ENCODE peak calls at places on chromosomes 12 and 14, in nine cellular contexts. One of them, this sample, is unnamed.

GRCh38 chr12:78494911-78495310 is 369.7 kb upstream of the SYT1 start:
- DNase-seq in ACHN: no peak
- DNase-seq in stimulated activated CD4-positive, alpha-beta T cell treated with anti-CD3 and anti-CD28 coated beads, Interleukin-15, amount 100 ng/mL, for 48 hours: no peak
- DNase-seq in right lobe of liver: no peak
- DNase-seq in activated T-cell treated with anti-CD3 and anti-CD28 coated beads for 1 hour: no peak
- DNase-seq in posterior cingulate gyrus: no peak
- DNase-seq in NCI-H1092 treated with DMSO at 0.1 percent for 48 hours: no peak
- DNase-seq in T-cell: no peak
- DNase-seq in neural progenitor cell: no peak
- DNase-seq in this sample: peak

GRCh38 chr14:73634333-73634833 is 10.4 kb upstream of the DNAL1 start:
- DNase-seq in ACHN: peak
- DNase-seq in stimulated activated CD4-positive, alpha-beta T cell treated with anti-CD3 and anti-CD28 coated beads, Interleukin-15, amount 100 ng/mL, for 48 hours: no peak
- DNase-seq in right lobe of liver: no peak
- DNase-seq in activated T-cell treated with anti-CD3 and anti-CD28 coated beads for 1 hour: no peak
- DNase-seq in posterior cingulate gyrus: peak
- DNase-seq in NCI-H1092 treated with DMSO at 0.1 percent for 48 hours: peak
- DNase-seq in T-cell: no peak
- DNase-seq in neural progenitor cell: peak
- DNase-seq in this sample: no peak

GRCh38 chr12:130632582-130633174 is 83.4 kb downstream of the RIMBP2 start:
- DNase-seq in ACHN: no peak
- DNase-seq in stimulated activated CD4-positive, alpha-beta T cell treated with anti-CD3 and anti-CD28 coated beads, Interleukin-15, amount 100 ng/mL, for 48 hours: no peak
- DNase-seq in right lobe of liver: no peak
- DNase-seq in activated T-cell treated with anti-CD3 and anti-CD28 coated beads for 1 hour: no peak
- DNase-seq in posterior cingulate gyrus: no peak
- DNase-seq in NCI-H1092 treated with DMSO at 0.1 percent for 48 hours: peak
- DNase-seq in T-cell: no peak
- DNase-seq in neural progenitor cell: no peak
- DNase-seq in this sample: no peak

GRCh38 chr12:120381752-120382419 is 12.9 kb upstream of the MSI1 start:
- DNase-seq in ACHN: no peak
- DNase-seq in stimulated activated CD4-positive, alpha-beta T cell treated with anti-CD3 and anti-CD28 coated beads, Interleukin-15, amount 100 ng/mL, for 48 hours: no peak
- DNase-seq in right lobe of liver: no peak
- DNase-seq in activated T-cell treated with anti-CD3 and anti-CD28 coated beads for 1 hour: no peak
- DNase-seq in posterior cingulate gyrus: no peak
- DNase-seq in NCI-H1092 treated with DMSO at 0.1 percent for 48 hours: no peak
- DNase-seq in T-cell: no peak
- DNase-seq in neural progenitor cell: no peak
- DNase-seq in this sample: peak

GRCh38 chr12:64687816-64688599 is 71.2 kb downstream of the GNS start:
- DNase-seq in ACHN: no peak
- DNase-seq in stimulated activated CD4-positive, alpha-beta T cell treated with anti-CD3 and anti-CD28 coated beads, Interleukin-15, amount 100 ng/mL, for 48 hours: no peak
- DNase-seq in right lobe of liver: no peak
- DNase-seq in activated T-cell treated with anti-CD3 and anti-CD28 coated beads for 1 hour: no peak
- DNase-seq in posterior cingulate gyrus: no peak
- DNase-seq in NCI-H1092 treated with DMSO at 0.1 percent for 48 hours: no peak
- DNase-seq in T-cell: no peak
- DNase-seq in neural progenitor cell: no peak
- DNase-seq in this sample: no peak

GRCh38 chr12:63419119-63419518 is 249.2 kb downstream of the DPY19L2 start:
- DNase-seq in ACHN: no peak
- DNase-seq in stimulated activated CD4-positive, alpha-beta T cell treated with anti-CD3 and anti-CD28 coated beads, Interleukin-15, amount 100 ng/mL, for 48 hours: no peak
- DNase-seq in right lobe of liver: no peak
- DNase-seq in activated T-cell treated with anti-CD3 and anti-CD28 coated beads for 1 hour: no peak
- DNase-seq in posterior cingulate gyrus: no peak
- DNase-seq in NCI-H1092 treated with DMSO at 0.1 percent for 48 hours: no peak
- DNase-seq in T-cell: no peak
- DNase-seq in neural progenitor cell: no peak
- DNase-seq in this sample: no peak

GRCh38 chr14:67487937-67488893 is at the start of gene TMEM229B:
- DNase-seq in ACHN: peak
- DNase-seq in stimulated activated CD4-positive, alpha-beta T cell treated with anti-CD3 and anti-CD28 coated beads, Interleukin-15, amount 100 ng/mL, for 48 hours: peak
- DNase-seq in right lobe of liver: peak
- DNase-seq in activated T-cell treated with anti-CD3 and anti-CD28 coated beads for 1 hour: peak
- DNase-seq in posterior cingulate gyrus: no peak
- DNase-seq in NCI-H1092 treated with DMSO at 0.1 percent for 48 hours: no peak
- DNase-seq in T-cell: peak
- DNase-seq in neural progenitor cell: no peak
- DNase-seq in this sample: no peak

GRCh38 chr14:104422301-104423223 is 157.0 kb upstream of the C14orf180 start:
- DNase-seq in ACHN: no peak
- DNase-seq in stimulated activated CD4-positive, alpha-beta T cell treated with anti-CD3 and anti-CD28 coated beads, Interleukin-15, amount 100 ng/mL, for 48 hours: no peak
- DNase-seq in right lobe of liver: no peak
- DNase-seq in activated T-cell treated with anti-CD3 and anti-CD28 coated beads for 1 hour: no peak
- DNase-seq in posterior cingulate gyrus: no peak
- DNase-seq in NCI-H1092 treated with DMSO at 0.1 percent for 48 hours: peak
- DNase-seq in T-cell: no peak
- DNase-seq in neural progenitor cell: no peak
- DNase-seq in this sample: no peak

GRCh38 chr12:95838125-95838524 is 20.6 kb upstream of the SNRPF start:
- DNase-seq in ACHN: peak
- DNase-seq in stimulated activated CD4-positive, alpha-beta T cell treated with anti-CD3 and anti-CD28 coated beads, Interleukin-15, amount 100 ng/mL, for 48 hours: no peak
- DNase-seq in right lobe of liver: peak
- DNase-seq in activated T-cell treated with anti-CD3 and anti-CD28 coated beads for 1 hour: no peak
- DNase-seq in posterior cingulate gyrus: no peak
- DNase-seq in NCI-H1092 treated with DMSO at 0.1 percent for 48 hours: peak
- DNase-seq in T-cell: no peak
- DNase-seq in neural progenitor cell: no peak
- DNase-seq in this sample: no peak

GRCh38 chr12:19431407-19432308 is 7.6 kb upstream of the AEBP2 start:
- DNase-seq in ACHN: peak
- DNase-seq in stimulated activated CD4-positive, alpha-beta T cell treated with anti-CD3 and anti-CD28 coated beads, Interleukin-15, amount 100 ng/mL, for 48 hours: peak
- DNase-seq in right lobe of liver: no peak
- DNase-seq in activated T-cell treated with anti-CD3 and anti-CD28 coated beads for 1 hour: no peak
- DNase-seq in posterior cingulate gyrus: no peak
- DNase-seq in NCI-H1092 treated with DMSO at 0.1 percent for 48 hours: no peak
- DNase-seq in T-cell: no peak
- DNase-seq in neural progenitor cell: no peak
- DNase-seq in this sample: no peak

GRCh38 chr12:29148958-29149690 is at the start of gene FAR2:
- DNase-seq in ACHN: peak
- DNase-seq in stimulated activated CD4-positive, alpha-beta T cell treated with anti-CD3 and anti-CD28 coated beads, Interleukin-15, amount 100 ng/mL, for 48 hours: peak
- DNase-seq in right lobe of liver: peak
- DNase-seq in activated T-cell treated with anti-CD3 and anti-CD28 coated beads for 1 hour: peak
- DNase-seq in posterior cingulate gyrus: peak
- DNase-seq in NCI-H1092 treated with DMSO at 0.1 percent for 48 hours: no peak
- DNase-seq in T-cell: peak
- DNase-seq in neural progenitor cell: peak
- DNase-seq in this sample: peak

GRCh38 chr12:1369942-1370620 is 224.3 kb downstream of the FBXL14 start:
- DNase-seq in ACHN: no peak
- DNase-seq in stimulated activated CD4-positive, alpha-beta T cell treated with anti-CD3 and anti-CD28 coated beads, Interleukin-15, amount 100 ng/mL, for 48 hours: no peak
- DNase-seq in right lobe of liver: no peak
- DNase-seq in activated T-cell treated with anti-CD3 and anti-CD28 coated beads for 1 hour: no peak
- DNase-seq in posterior cingulate gyrus: no peak
- DNase-seq in NCI-H1092 treated with DMSO at 0.1 percent for 48 hours: no peak
- DNase-seq in T-cell: no peak
- DNase-seq in neural progenitor cell: no peak
- DNase-seq in this sample: peak

GRCh38 chr12:41185946-41186345 is 2.2 kb upstream of the PDZRN4 start:
- DNase-seq in ACHN: no peak
- DNase-seq in stimulated activated CD4-positive, alpha-beta T cell treated with anti-CD3 and anti-CD28 coated beads, Interleukin-15, amount 100 ng/mL, for 48 hours: no peak
- DNase-seq in right lobe of liver: no peak
- DNase-seq in activated T-cell treated with anti-CD3 and anti-CD28 coated beads for 1 hour: no peak
- DNase-seq in posterior cingulate gyrus: no peak
- DNase-seq in NCI-H1092 treated with DMSO at 0.1 percent for 48 hours: no peak
- DNase-seq in T-cell: no peak
- DNase-seq in neural progenitor cell: no peak
- DNase-seq in this sample: no peak

GRCh38 chr14:92040431-92041040 is 677 bp upstream of the TRIP11 start:
- DNase-seq in ACHN: peak
- DNase-seq in stimulated activated CD4-positive, alpha-beta T cell treated with anti-CD3 and anti-CD28 coated beads, Interleukin-15, amount 100 ng/mL, for 48 hours: no peak
- DNase-seq in right lobe of liver: no peak
- DNase-seq in activated T-cell treated with anti-CD3 and anti-CD28 coated beads for 1 hour: no peak
- DNase-seq in posterior cingulate gyrus: no peak
- DNase-seq in NCI-H1092 treated with DMSO at 0.1 percent for 48 hours: peak
- DNase-seq in T-cell: no peak
- DNase-seq in neural progenitor cell: no peak
- DNase-seq in this sample: peak

GRCh38 chr12:127531561-127531960 is 735.4 kb upstream of the TMEM132C start:
- DNase-seq in ACHN: no peak
- DNase-seq in stimulated activated CD4-positive, alpha-beta T cell treated with anti-CD3 and anti-CD28 coated beads, Interleukin-15, amount 100 ng/mL, for 48 hours: no peak
- DNase-seq in right lobe of liver: no peak
- DNase-seq in activated T-cell treated with anti-CD3 and anti-CD28 coated beads for 1 hour: no peak
- DNase-seq in posterior cingulate gyrus: no peak
- DNase-seq in NCI-H1092 treated with DMSO at 0.1 percent for 48 hours: no peak
- DNase-seq in T-cell: no peak
- DNase-seq in neural progenitor cell: peak
- DNase-seq in this sample: no peak

GRCh38 chr14:101707863-101708620 is 53.5 kb upstream of the PPP2R5C start:
- DNase-seq in ACHN: no peak
- DNase-seq in stimulated activated CD4-positive, alpha-beta T cell treated with anti-CD3 and anti-CD28 coated beads, Interleukin-15, amount 100 ng/mL, for 48 hours: no peak
- DNase-seq in right lobe of liver: no peak
- DNase-seq in activated T-cell treated with anti-CD3 and anti-CD28 coated beads for 1 hour: no peak
- DNase-seq in posterior cingulate gyrus: no peak
- DNase-seq in NCI-H1092 treated with DMSO at 0.1 percent for 48 hours: no peak
- DNase-seq in T-cell: peak
- DNase-seq in neural progenitor cell: no peak
- DNase-seq in this sample: no peak

GRCh38 chr12:54824402-54824801 is 29.9 kb upstream of the MUCL1 start:
- DNase-seq in ACHN: no peak
- DNase-seq in stimulated activated CD4-positive, alpha-beta T cell treated with anti-CD3 and anti-CD28 coated beads, Interleukin-15, amount 100 ng/mL, for 48 hours: no peak
- DNase-seq in right lobe of liver: no peak
- DNase-seq in activated T-cell treated with anti-CD3 and anti-CD28 coated beads for 1 hour: no peak
- DNase-seq in posterior cingulate gyrus: no peak
- DNase-seq in NCI-H1092 treated with DMSO at 0.1 percent for 48 hours: no peak
- DNase-seq in T-cell: no peak
- DNase-seq in neural progenitor cell: no peak
- DNase-seq in this sample: no peak

GRCh38 chr14:52021971-52022600 is 32.7 kb downstream of the RTRAF start:
- DNase-seq in ACHN: no peak
- DNase-seq in stimulated activated CD4-positive, alpha-beta T cell treated with anti-CD3 and anti-CD28 coated beads, Interleukin-15, amount 100 ng/mL, for 48 hours: no peak
- DNase-seq in right lobe of liver: no peak
- DNase-seq in activated T-cell treated with anti-CD3 and anti-CD28 coated beads for 1 hour: no peak
- DNase-seq in posterior cingulate gyrus: no peak
- DNase-seq in NCI-H1092 treated with DMSO at 0.1 percent for 48 hours: no peak
- DNase-seq in T-cell: no peak
- DNase-seq in neural progenitor cell: no peak
- DNase-seq in this sample: no peak

GRCh38 chr12:105798249-105798835 is 340.4 kb downstream of the NUAK1 start:
- DNase-seq in ACHN: no peak
- DNase-seq in stimulated activated CD4-positive, alpha-beta T cell treated with anti-CD3 and anti-CD28 coated beads, Interleukin-15, amount 100 ng/mL, for 48 hours: no peak
- DNase-seq in right lobe of liver: no peak
- DNase-seq in activated T-cell treated with anti-CD3 and anti-CD28 coated beads for 1 hour: no peak
- DNase-seq in posterior cingulate gyrus: no peak
- DNase-seq in NCI-H1092 treated with DMSO at 0.1 percent for 48 hours: no peak
- DNase-seq in T-cell: no peak
- DNase-seq in neural progenitor cell: no peak
- DNase-seq in this sample: no peak

GRCh38 chr12:95002754-95003153 is 743 bp downstream of the NDUFA12 start:
- DNase-seq in ACHN: no peak
- DNase-seq in stimulated activated CD4-positive, alpha-beta T cell treated with anti-CD3 and anti-CD28 coated beads, Interleukin-15, amount 100 ng/mL, for 48 hours: no peak
- DNase-seq in right lobe of liver: no peak
- DNase-seq in activated T-cell treated with anti-CD3 and anti-CD28 coated beads for 1 hour: no peak
- DNase-seq in posterior cingulate gyrus: no peak
- DNase-seq in NCI-H1092 treated with DMSO at 0.1 percent for 48 hours: no peak
- DNase-seq in T-cell: no peak
- DNase-seq in neural progenitor cell: no peak
- DNase-seq in this sample: no peak

GRCh38 chr14:63178912-63179311 is 25.3 kb upstream of the RHOJ start:
- DNase-seq in ACHN: no peak
- DNase-seq in stimulated activated CD4-positive, alpha-beta T cell treated with anti-CD3 and anti-CD28 coated beads, Interleukin-15, amount 100 ng/mL, for 48 hours: no peak
- DNase-seq in right lobe of liver: no peak
- DNase-seq in activated T-cell treated with anti-CD3 and anti-CD28 coated beads for 1 hour: no peak
- DNase-seq in posterior cingulate gyrus: no peak
- DNase-seq in NCI-H1092 treated with DMSO at 0.1 percent for 48 hours: no peak
- DNase-seq in T-cell: no peak
- DNase-seq in neural progenitor cell: no peak
- DNase-seq in this sample: peak

GRCh38 chr12:13000935-13001724 is 1.1 kb upstream of the HEBP1 start:
- DNase-seq in ACHN: peak
- DNase-seq in stimulated activated CD4-positive, alpha-beta T cell treated with anti-CD3 and anti-CD28 coated beads, Interleukin-15, amount 100 ng/mL, for 48 hours: no peak
- DNase-seq in right lobe of liver: peak
- DNase-seq in activated T-cell treated with anti-CD3 and anti-CD28 coated beads for 1 hour: peak
- DNase-seq in posterior cingulate gyrus: peak
- DNase-seq in NCI-H1092 treated with DMSO at 0.1 percent for 48 hours: peak
- DNase-seq in T-cell: peak
- DNase-seq in neural progenitor cell: peak
- DNase-seq in this sample: peak

GRCh38 chr12:114479831-114480230 is 73.9 kb upstream of the TBX5 start:
- DNase-seq in ACHN: no peak
- DNase-seq in stimulated activated CD4-positive, alpha-beta T cell treated with anti-CD3 and anti-CD28 coated beads, Interleukin-15, amount 100 ng/mL, for 48 hours: no peak
- DNase-seq in right lobe of liver: no peak
- DNase-seq in activated T-cell treated with anti-CD3 and anti-CD28 coated beads for 1 hour: no peak
- DNase-seq in posterior cingulate gyrus: no peak
- DNase-seq in NCI-H1092 treated with DMSO at 0.1 percent for 48 hours: no peak
- DNase-seq in T-cell: no peak
- DNase-seq in neural progenitor cell: peak
- DNase-seq in this sample: no peak

GRCh38 chr12:89349814-89350213 is 2.5 kb downstream of the DUSP6 start:
- DNase-seq in ACHN: no peak
- DNase-seq in stimulated activated CD4-positive, alpha-beta T cell treated with anti-CD3 and anti-CD28 coated beads, Interleukin-15, amount 100 ng/mL, for 48 hours: no peak
- DNase-seq in right lobe of liver: no peak
- DNase-seq in activated T-cell treated with anti-CD3 and anti-CD28 coated beads for 1 hour: no peak
- DNase-seq in posterior cingulate gyrus: no peak
- DNase-seq in NCI-H1092 treated with DMSO at 0.1 percent for 48 hours: no peak
- DNase-seq in T-cell: no peak
- DNase-seq in neural progenitor cell: peak
- DNase-seq in this sample: peak

GRCh38 chr12:118979763-118980406 is 1.5 kb upstream of the SRRM4 start:
- DNase-seq in ACHN: peak
- DNase-seq in stimulated activated CD4-positive, alpha-beta T cell treated with anti-CD3 and anti-CD28 coated beads, Interleukin-15, amount 100 ng/mL, for 48 hours: peak
- DNase-seq in right lobe of liver: peak
- DNase-seq in activated T-cell treated with anti-CD3 and anti-CD28 coated beads for 1 hour: no peak
- DNase-seq in posterior cingulate gyrus: peak
- DNase-seq in NCI-H1092 treated with DMSO at 0.1 percent for 48 hours: peak
- DNase-seq in T-cell: no peak
- DNase-seq in neural progenitor cell: peak
- DNase-seq in this sample: peak

GRCh38 chr14:44404021-44404420 is 103.1 kb downstream of the FSCB start:
- DNase-seq in ACHN: peak
- DNase-seq in stimulated activated CD4-positive, alpha-beta T cell treated with anti-CD3 and anti-CD28 coated beads, Interleukin-15, amount 100 ng/mL, for 48 hours: no peak
- DNase-seq in right lobe of liver: no peak
- DNase-seq in activated T-cell treated with anti-CD3 and anti-CD28 coated beads for 1 hour: no peak
- DNase-seq in posterior cingulate gyrus: no peak
- DNase-seq in NCI-H1092 treated with DMSO at 0.1 percent for 48 hours: no peak
- DNase-seq in T-cell: no peak
- DNase-seq in neural progenitor cell: no peak
- DNase-seq in this sample: no peak

GRCh38 chr12:13154851-13155250 is 41.7 kb upstream of the EMP1 start:
- DNase-seq in ACHN: no peak
- DNase-seq in stimulated activated CD4-positive, alpha-beta T cell treated with anti-CD3 and anti-CD28 coated beads, Interleukin-15, amount 100 ng/mL, for 48 hours: no peak
- DNase-seq in right lobe of liver: no peak
- DNase-seq in activated T-cell treated with anti-CD3 and anti-CD28 coated beads for 1 hour: no peak
- DNase-seq in posterior cingulate gyrus: no peak
- DNase-seq in NCI-H1092 treated with DMSO at 0.1 percent for 48 hours: no peak
- DNase-seq in T-cell: no peak
- DNase-seq in neural progenitor cell: no peak
- DNase-seq in this sample: no peak

GRCh38 chr12:8057839-8058238 is 8.3 kb downstream of the C3AR1 start:
- DNase-seq in ACHN: no peak
- DNase-seq in stimulated activated CD4-positive, alpha-beta T cell treated with anti-CD3 and anti-CD28 coated beads, Interleukin-15, amount 100 ng/mL, for 48 hours: no peak
- DNase-seq in right lobe of liver: no peak
- DNase-seq in activated T-cell treated with anti-CD3 and anti-CD28 coated beads for 1 hour: no peak
- DNase-seq in posterior cingulate gyrus: no peak
- DNase-seq in NCI-H1092 treated with DMSO at 0.1 percent for 48 hours: no peak
- DNase-seq in T-cell: no peak
- DNase-seq in neural progenitor cell: no peak
- DNase-seq in this sample: peak

GRCh38 chr12:89353823-89354629 is 1.7 kb upstream of the DUSP6 start:
- DNase-seq in ACHN: peak
- DNase-seq in stimulated activated CD4-positive, alpha-beta T cell treated with anti-CD3 and anti-CD28 coated beads, Interleukin-15, amount 100 ng/mL, for 48 hours: peak
- DNase-seq in right lobe of liver: peak
- DNase-seq in activated T-cell treated with anti-CD3 and anti-CD28 coated beads for 1 hour: peak
- DNase-seq in posterior cingulate gyrus: peak
- DNase-seq in NCI-H1092 treated with DMSO at 0.1 percent for 48 hours: peak
- DNase-seq in T-cell: peak
- DNase-seq in neural progenitor cell: peak
- DNase-seq in this sample: peak

GRCh38 chr12:121955258-121956040 is 37.1 kb downstream of the CFAP251 start:
- DNase-seq in ACHN: peak
- DNase-seq in stimulated activated CD4-positive, alpha-beta T cell treated with anti-CD3 and anti-CD28 coated beads, Interleukin-15, amount 100 ng/mL, for 48 hours: no peak
- DNase-seq in right lobe of liver: no peak
- DNase-seq in activated T-cell treated with anti-CD3 and anti-CD28 coated beads for 1 hour: no peak
- DNase-seq in posterior cingulate gyrus: no peak
- DNase-seq in NCI-H1092 treated with DMSO at 0.1 percent for 48 hours: no peak
- DNase-seq in T-cell: no peak
- DNase-seq in neural progenitor cell: peak
- DNase-seq in this sample: peak

GRCh38 chr12:54925319-54925718 is 59.2 kb downstream of the TESPA1 start:
- DNase-seq in ACHN: no peak
- DNase-seq in stimulated activated CD4-positive, alpha-beta T cell treated with anti-CD3 and anti-CD28 coated beads, Interleukin-15, amount 100 ng/mL, for 48 hours: no peak
- DNase-seq in right lobe of liver: no peak
- DNase-seq in activated T-cell treated with anti-CD3 and anti-CD28 coated beads for 1 hour: no peak
- DNase-seq in posterior cingulate gyrus: no peak
- DNase-seq in NCI-H1092 treated with DMSO at 0.1 percent for 48 hours: no peak
- DNase-seq in T-cell: no peak
- DNase-seq in neural progenitor cell: no peak
- DNase-seq in this sample: no peak

This sample was measured in amniotic epithelial cell.